ENCODE peak calls at places on chromosomes 4 and X, in eight cellular contexts. C is HCT116, K is A549, V is K562, D is IMR-90, F is GM12878, P is H1, Q is HepG2. J is an unnamed sample.
A peak's percentile ranks its signal among the peaks of the same experiment; 100 is the strongest.

GRCh38 chr4:37864786-37865185 is 26.1 kb upstream of the TBC1D1 start:
- DNase-seq in C (no peak), K (no peak), V (no peak), D (no peak), F (no peak), P (no peak), Q (no peak), J (no peak)

GRCh38 chrX:46588263-46588662 is 14.7 kb downstream of the CHST7 start:
- DNase-seq in C (no peak), K (peak; percentile 28), V (no peak), D (peak; percentile 68), F (no peak), P (no peak), Q (no peak), J (no peak)

GRCh38 chr4:1763550-1764080 is 29.5 kb upstream of the FGFR3 start:
- DNase-seq in C (no peak), K (no peak), V (peak; percentile 85), D (peak; percentile 22), F (no peak), P (no peak), Q (peak; percentile 73), J (peak; percentile 39)

GRCh38 chr4:84497835-84498202 is 1.3 kb downstream of the NKX6-1 start:
- DNase-seq in C (no peak), K (no peak), V (no peak), D (no peak), F (no peak), P (no peak), Q (no peak), J (no peak)

GRCh38 chrX:82218361-82218760 is 1016.5 kb downstream of the SH3BGRL start:
- DNase-seq in C (no peak), K (peak; percentile 39), V (peak; percentile 2), D (peak; percentile 0), F (peak; percentile 1), P (no peak), Q (peak; percentile 0), J (peak; percentile 8)

GRCh38 chr4:41406051-41406516 is 131.9 kb upstream of the LIMCH1 start:
- DNase-seq in C (no peak), K (peak; percentile 90), V (no peak), D (no peak), F (no peak), P (no peak), Q (no peak), J (no peak)

GRCh38 chr4:92121099-92121498 is 182.7 kb upstream of the GRID2 start:
- DNase-seq in C (no peak), K (no peak), V (no peak), D (no peak), F (no peak), P (no peak), Q (no peak), J (no peak)

GRCh38 chr4:180587379-180587778 is 1655.8 kb upstream of the TENM3 start:
- DNase-seq in C (no peak), K (no peak), V (no peak), D (no peak), F (no peak), P (no peak), Q (no peak), J (no peak)

GRCh38 chr4:128517096-128517738 is 229.6 kb upstream of the PGRMC2 start:
- DNase-seq in C (no peak), K (no peak), V (peak; percentile 71), D (peak; percentile 61), F (no peak), P (no peak), Q (no peak), J (no peak)

GRCh38 chr4:128519163-128519810 is 231.7 kb upstream of the PGRMC2 start:
- DNase-seq in C (no peak), K (no peak), V (no peak), D (peak; percentile 23), F (no peak), P (no peak), Q (no peak), J (no peak)

GRCh38 chr4:128521156-128521555 is 233.5 kb upstream of the PGRMC2 start:
- DNase-seq in C (no peak), K (no peak), V (no peak), D (peak; percentile 49), F (no peak), P (no peak), Q (peak; percentile 6), J (no peak)

GRCh38 chr4:128516568-128516967 is 229.0 kb upstream of the PGRMC2 start:
- DNase-seq in C (no peak), K (no peak), V (no peak), D (peak; percentile 92), F (peak; percentile 39), P (no peak), Q (no peak), J (no peak)

GRCh38 chr4:128517739-128518510 is 230.3 kb upstream of the PGRMC2 start:
- DNase-seq in C (peak; percentile 56), K (peak; percentile 93), V (peak; percentile 86), D (peak; percentile 98), F (peak; percentile 94), P (no peak), Q (peak; percentile 68), J (peak; percentile 31)
- TF ChIP-seq RAD21 in C (no peak), K (peak; percentile 42), V (no peak), D (no peak), F (no peak), P (no peak), Q (no peak), J (no peak)

GRCh38 chr4:152968806-152969394 is 32.8 kb downstream of the FHDC1 start:
- DNase-seq in C (no peak), K (no peak), V (no peak), D (peak; percentile 39), F (no peak), P (no peak), Q (no peak), J (no peak)
- H3K9me3 ChIP-seq in C (no peaks in the 10 kb centered on the region), K (no peaks in the 10 kb centered on the region), V (no peaks in the 10 kb centered on the region), D (no peaks in the 10 kb centered on the region), F (no peaks in the 10 kb centered on the region), P (no peaks in the 10 kb centered on the region), Q (no peaks in the 10 kb centered on the region), J (no peaks in the 10 kb centered on the region)

DNA sequence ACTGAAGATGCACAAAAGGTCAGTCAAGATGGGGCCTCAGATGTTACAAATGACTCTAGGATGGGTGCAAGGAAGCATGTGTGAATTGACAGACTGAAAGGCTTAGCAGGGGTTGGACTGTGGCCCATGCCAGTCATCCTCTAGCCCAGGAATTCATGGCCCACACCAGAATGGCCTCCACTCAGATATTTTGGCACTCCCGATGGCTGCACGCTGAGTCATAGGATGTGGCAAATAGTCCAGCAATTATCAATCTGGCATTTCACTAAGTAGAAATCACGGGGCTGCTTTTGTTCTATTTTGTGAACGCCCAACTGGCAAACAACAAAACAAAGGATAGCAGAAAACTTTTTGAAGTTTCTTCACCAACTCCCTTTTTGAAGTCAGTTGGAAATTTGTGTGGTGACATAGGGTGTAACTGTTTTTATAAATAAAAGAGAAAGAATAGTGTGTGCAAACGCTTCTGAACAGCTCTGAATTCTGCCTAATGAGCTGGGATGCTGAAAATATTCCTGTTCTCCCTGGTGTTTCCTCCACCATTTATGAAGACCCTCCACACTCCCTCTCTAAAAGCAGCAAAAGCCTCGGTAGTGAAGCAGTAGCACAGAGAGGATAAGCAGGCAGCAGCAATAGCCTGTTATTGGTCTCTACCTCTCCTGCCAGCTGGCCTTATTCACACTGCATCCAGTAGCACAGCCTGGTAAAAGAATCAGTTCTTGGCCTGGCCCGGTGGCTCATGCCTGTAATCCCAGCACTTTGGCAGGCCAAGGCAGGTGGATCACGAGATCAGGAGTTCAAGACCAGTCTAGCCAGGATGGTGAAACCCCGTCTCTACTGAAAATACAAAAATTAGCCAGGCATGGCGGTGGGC is 406.2 kb downstream of the IQCM start:
- DNase-seq in C (peak; percentile 57), K (peak; percentile 52), V (no peak), D (peak; percentile 38), F (no peak), P (no peak), Q (no peak), J (no peak)
- TF ChIP-seq RAD21 in C (peak; percentile 3), K (no peak), V (no peak), D (no peak), F (no peak), P (no peak), Q (no peak), J (no peak)

GRCh38 chr4:82261063-82261462 is 112.7 kb downstream of the HNRNPD start:
- DNase-seq in C (no peak), K (no peak), V (no peak), D (no peak), F (no peak), P (no peak), Q (no peak), J (no peak)
- H3K9me3 ChIP-seq in C (no peaks in the 10 kb centered on the region), K (no peaks in the 10 kb centered on the region), V (no peaks in the 10 kb centered on the region), D (no peaks in the 10 kb centered on the region), F (no peaks in the 10 kb centered on the region), P (no peaks in the 10 kb centered on the region), Q (no peaks in the 10 kb centered on the region), J (no peaks in the 10 kb centered on the region)

GRCh38 chrX:42752730-42753129 is 25.2 kb downstream of the PPP1R2C start:
- DNase-seq in C (no peak), K (no peak), V (no peak), D (no peak), F (no peak), P (no peak), Q (no peak), J (no peak)

GRCh38 chrX:42751573-42751972 is 26.4 kb downstream of the PPP1R2C start:
- DNase-seq in C (no peak), K (no peak), V (no peak), D (peak; percentile 15), F (no peak), P (no peak), Q (no peak), J (no peak)

GRCh38 chrX:42754129-42754528 is 23.8 kb downstream of the PPP1R2C start:
- DNase-seq in C (no peak), K (no peak), V (no peak), D (no peak), F (no peak), P (no peak), Q (no peak), J (no peak)

GRCh38 chrX:42746606-42747005 is 31.4 kb downstream of the PPP1R2C start:
- DNase-seq in C (no peak), K (no peak), V (no peak), D (peak; percentile 38), F (no peak), P (no peak), Q (no peak), J (no peak)

GRCh38 chrX:42748067-42748850 is 29.7 kb downstream of the PPP1R2C start:
- DNase-seq in C (no peak), K (no peak), V (no peak), D (peak; percentile 37), F (no peak), P (no peak), Q (no peak), J (no peak)
- TF ChIP-seq RAD21 in C (no peak), K (no peak), V (no peak), D (no peak), F (no peak), P (no peak), Q (no peak), J (no peak)

DNA sequence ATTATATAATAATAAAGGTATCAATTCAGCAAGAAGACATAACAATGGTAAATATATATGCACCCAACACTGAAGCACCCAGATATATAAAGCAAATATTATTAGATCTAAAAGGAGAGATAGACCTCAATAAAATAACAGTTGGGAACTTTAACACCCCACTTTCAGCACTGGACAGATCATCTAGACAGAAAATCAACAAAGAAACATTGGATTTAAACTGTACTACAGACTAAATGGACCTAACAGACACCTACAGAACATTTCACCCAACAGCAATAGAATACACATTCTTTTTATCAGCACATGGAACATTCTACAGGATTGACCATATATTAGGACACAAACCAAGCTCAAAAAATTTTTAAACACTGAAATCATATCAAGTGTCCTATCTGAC is 76.6 kb downstream of the CBR4 start:
- DNase-seq in C (no peak), K (no peak), V (no peak), D (no peak), F (no peak), P (no peak), Q (no peak), J (no peak)
- H3K9me3 ChIP-seq in C (no peaks in the 10 kb centered on the region), K (peaks cover 30% of the 10 kb centered on the region), V (peaks cover 3% of the 10 kb centered on the region), D (peaks cover 20% of the 10 kb centered on the region), F (peaks cover 2% of the 10 kb centered on the region), P (no peaks in the 10 kb centered on the region), Q (peaks cover 12% of the 10 kb centered on the region), J (peaks cover 12% of the 10 kb centered on the region)